ENCODE peak calls at places on chromosome X, in ten cellular contexts. J is GM23338, D is SK-N-SH, H is sigmoid colon, O is transverse colon, S is breast epithelium, X is upper lobe of left lung, Z is K562, B is endothelial cell of umbilical vein, U is HCT116. C is an unnamed sample.

GRCh38 chrX:9955506-9955905 is 11.7 kb upstream of the CLDN34 start:
- DNase-seq in J (no peak), D (no peak), H (no peak), O (no peak), S (no peak), X (no peak), Z (no peak), B (no peak), U (no peak), C (no peak)

GRCh38 chrX:56563231-56564116 is at the start of gene UBQLN2:
- DNase-seq in J (peak), D (peak), H (peak), O (peak), S (peak), X (peak), Z (peak), B (peak), U (peak), C (peak)

GRCh38 chrX:143757375-143757774 is 36.8 kb upstream of the SPANXN2 start:
- DNase-seq in J (no peak), D (peak), H (no peak), O (no peak), S (no peak), X (no peak), Z (no peak), B (no peak), U (no peak), C (no peak)

GRCh38 chrX:103362504-103362903 is 6.2 kb downstream of the TCEAL9 start:
- DNase-seq in J (peak), D (no peak), H (no peak), O (no peak), S (no peak), X (no peak), Z (no peak), B (peak), U (no peak), C (no peak)

GRCh38 chrX:44178271-44178670 is 165.2 kb downstream of the EFHC2 start:
- DNase-seq in J (no peak), D (no peak), H (no peak), O (no peak), S (no peak), X (no peak), Z (no peak), B (no peak), U (no peak), C (no peak)

GRCh38 chrX:132093239-132093860 is 34.5 kb downstream of the FRMD7 start:
- DNase-seq in J (no peak), D (peak), H (no peak), O (no peak), S (no peak), X (no peak), Z (no peak), B (no peak), U (no peak), C (no peak)

GRCh38 chrX:70012756-70013155 is 37.0 kb downstream of the AWAT2 start:
- DNase-seq in J (no peak), D (no peak), H (no peak), O (no peak), S (no peak), X (no peak), Z (no peak), B (no peak), U (no peak), C (no peak)

GRCh38 chrX:41890026-41890423 is 33.3 kb downstream of the CASK start:
- DNase-seq in J (no peak), D (no peak), H (no peak), O (no peak), S (no peak), X (no peak), Z (no peak), B (no peak), U (no peak), C (no peak)

GRCh38 chrX:109855501-109855900 is 122.4 kb upstream of the ACSL4 start:
- DNase-seq in J (no peak), D (no peak), H (no peak), O (no peak), S (no peak), X (no peak), Z (no peak), B (peak), U (no peak), C (no peak)

GRCh38 chrX:17977696-17978095 is 116.6 kb upstream of the RAI2 start:
- DNase-seq in J (no peak), D (no peak), H (no peak), O (no peak), S (no peak), X (no peak), Z (no peak), B (no peak), U (no peak), C (no peak)

GRCh38 chrX:118989886-118990285 is 15.5 kb downstream of the LONRF3 start:
- DNase-seq in J (no peak), D (no peak), H (no peak), O (no peak), S (no peak), X (no peak), Z (no peak), B (no peak), U (no peak), C (no peak)

GRCh38 chrX:68942797-68943196 is 114.0 kb downstream of the EFNB1 start:
- DNase-seq in J (no peak), D (no peak), H (peak), O (no peak), S (no peak), X (no peak), Z (peak), B (no peak), U (no peak), C (no peak)

GRCh38 chrX:11756354-11757318 is 1.4 kb upstream of the MSL3 start:
- DNase-seq in J (peak), D (no peak), H (no peak), O (no peak), S (no peak), X (no peak), Z (no peak), B (no peak), U (no peak), C (no peak)

GRCh38 chrX:11757397-11757728 is 674 bp upstream of the MSL3 start:
- DNase-seq in J (no peak), D (no peak), H (no peak), O (no peak), S (peak), X (no peak), Z (no peak), B (no peak), U (no peak), C (no peak)

GRCh38 chrX:11759172-11759460 is 1.1 kb downstream of the MSL3 start:
- DNase-seq in J (no peak), D (no peak), H (no peak), O (no peak), S (no peak), X (no peak), Z (no peak), B (no peak), U (no peak), C (peak)

GRCh38 chrX:11758400-11759171 is 549 bp downstream of the MSL3 start:
- DNase-seq in J (peak), D (peak), H (peak), O (peak), S (peak), X (peak), Z (peak), B (peak), U (peak), C (peak)

DNA sequence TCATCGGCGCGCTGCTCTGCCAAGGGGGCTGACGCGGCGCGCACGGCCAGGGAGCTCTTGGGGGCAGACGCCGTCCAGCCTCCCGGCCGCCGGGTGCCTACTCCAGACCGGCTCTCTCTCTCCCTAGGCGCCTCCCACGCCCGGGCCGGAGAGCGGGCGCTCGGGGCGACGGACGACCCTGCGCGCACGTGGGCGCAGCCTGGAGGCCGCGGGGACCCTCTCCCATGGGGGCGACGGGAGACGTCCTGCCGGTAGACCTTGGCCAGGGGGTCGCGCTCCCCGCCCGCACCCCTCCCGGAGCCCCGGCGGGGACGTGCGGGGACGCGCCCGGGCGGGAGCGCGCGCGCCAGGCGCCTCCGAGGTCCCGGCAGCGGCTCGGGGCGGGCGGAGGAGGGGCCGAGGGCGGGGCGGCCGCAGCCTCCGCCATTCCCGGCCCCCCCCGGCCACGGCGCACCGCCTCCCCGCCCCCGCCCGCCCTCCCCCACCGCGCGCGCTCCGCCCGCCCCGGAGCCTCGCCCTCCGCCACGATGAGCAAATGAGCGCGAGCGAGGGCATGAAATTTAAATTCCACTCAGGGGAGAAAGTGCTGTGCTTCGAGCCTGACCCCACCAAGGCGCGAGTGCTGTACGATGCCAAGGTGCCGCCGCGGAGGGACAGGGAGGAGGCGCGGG is at the start of gene MSL3:
- DNase-seq in J (peak), D (peak), H (peak), O (peak), S (peak), X (peak), Z (peak), B (peak), U (no peak), C (peak)
- H3K4me3 ChIP-seq in J (peak), D (peak), H (peak), O (peak), S (peak), X (peak), Z (peak), B (peak), U (peak), C (peak)

GRCh38 chrX:95889279-95889678 is 795.4 kb upstream of the DIAPH2 start:
- DNase-seq in J (no peak), D (no peak), H (no peak), O (peak), S (no peak), X (no peak), Z (no peak), B (no peak), U (no peak), C (no peak)

GRCh38 chrX:95884196-95884595 is 800.4 kb upstream of the DIAPH2 start:
- DNase-seq in J (no peak), D (no peak), H (no peak), O (no peak), S (no peak), X (no peak), Z (no peak), B (peak), U (no peak), C (no peak)

DNA sequence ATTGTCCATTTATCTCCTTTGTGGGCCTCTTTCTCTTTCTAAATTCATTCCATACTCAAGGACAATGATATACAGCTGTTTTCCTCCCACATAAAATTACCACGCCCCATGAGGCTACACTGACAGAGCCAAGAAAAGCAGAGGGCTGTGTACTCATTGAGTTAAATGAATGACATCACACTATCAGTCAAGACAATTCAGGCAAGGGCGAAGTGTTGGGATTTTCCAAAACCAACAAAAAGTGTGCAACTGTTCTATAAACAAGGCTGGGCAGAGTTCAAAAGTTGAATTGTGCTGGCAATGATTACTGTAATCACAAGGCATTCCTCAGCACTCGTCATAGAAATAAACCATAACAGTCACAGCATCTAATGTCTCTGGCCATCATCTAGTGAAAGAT is 799.6 kb upstream of the DIAPH2 start:
- DNase-seq in J (no peak), D (no peak), H (peak), O (peak), S (no peak), X (no peak), Z (no peak), B (peak), U (no peak), C (no peak)
- TF ChIP-seq POLR2AphosphoS5 in J (no peak), D (no peak), H (peak), O (peak), S (no peak), X (no peak), Z (no peak), B (no peak), U (no peak), C (no peak)

DNA sequence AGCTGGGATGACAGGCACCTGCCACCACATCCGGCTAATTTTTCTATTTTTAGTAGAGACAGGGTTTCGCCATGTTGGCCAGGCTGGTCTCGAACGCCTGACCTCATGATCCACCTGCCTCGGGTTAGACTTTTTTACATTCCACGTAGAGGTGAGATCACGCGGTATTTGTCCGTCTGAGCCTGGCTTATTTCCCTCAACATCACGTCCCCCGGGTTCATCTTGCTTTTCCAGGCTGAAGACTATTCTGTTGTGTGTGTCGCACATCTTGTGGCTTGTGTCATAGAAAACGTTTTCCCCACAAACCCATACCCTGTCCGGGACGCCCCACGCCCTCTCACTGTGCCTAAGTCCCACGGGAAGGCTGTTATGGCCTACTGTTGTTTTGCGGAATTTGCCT is 185.3 kb downstream of the CRLF2 start:
- DNase-seq in J (no peak), D (no peak), H (no peak), O (no peak), S (no peak), X (no peak), Z (no peak), B (no peak), U (no peak), C (peak)
- H3K4me3 ChIP-seq in J (no peak), D (no peak), H (no peak), O (no peak), S (no peak), X (no peak), Z (no peak), B (no peak), U (no peak), C (peak)

GRCh38 chrX:153901753-153902140 is 2.7 kb upstream of the AVPR2 start:
- DNase-seq in J (no peak), D (peak), H (no peak), O (no peak), S (no peak), X (no peak), Z (no peak), B (no peak), U (no peak), C (no peak)

GRCh38 chrX:153905481-153906095 is 1.1 kb downstream of the AVPR2 start:
- DNase-seq in J (no peak), D (peak), H (no peak), O (no peak), S (no peak), X (no peak), Z (no peak), B (no peak), U (no peak), C (peak)

GRCh38 chrX:153902388-153902787 is 2.1 kb upstream of the AVPR2 start:
- DNase-seq in J (no peak), D (peak), H (no peak), O (no peak), S (no peak), X (no peak), Z (no peak), B (peak), U (no peak), C (no peak)

GRCh38 chrX:153903991-153904957 is at the start of gene AVPR2:
- DNase-seq in J (no peak), D (peak), H (no peak), O (no peak), S (no peak), X (no peak), Z (no peak), B (no peak), U (no peak), C (no peak)

GRCh38 chrX:153903238-153903980 is 1.1 kb upstream of the AVPR2 start:
- DNase-seq in J (no peak), D (peak), H (no peak), O (no peak), S (no peak), X (no peak), Z (no peak), B (peak), U (no peak), C (peak)
- TF ChIP-seq POLR2AphosphoS5 in J (no peak), D (no peak), H (no peak), O (no peak), S (no peak), X (no peak), Z (no peak), B (no peak), U (no peak), C (no peak)

GRCh38 chrX:152897216-152898144 is at the start of gene ZNF185:
- DNase-seq in J (peak), D (peak), H (no peak), O (peak), S (peak), X (peak), Z (no peak), B (peak), U (no peak), C (peak)
- H3K4me3 ChIP-seq in J (peak), D (peak), H (peak), O (peak), S (peak), X (peak), Z (no peak), B (peak), U (peak), C (peak)

GRCh38 chrX:45952030-45952429 is 593.2 kb downstream of the ZNF674 start:
- DNase-seq in J (peak), D (no peak), H (no peak), O (no peak), S (no peak), X (no peak), Z (no peak), B (no peak), U (no peak), C (no peak)

GRCh38 chrX:45954026-45954425 is 591.2 kb downstream of the ZNF674 start:
- DNase-seq in J (no peak), D (no peak), H (no peak), O (no peak), S (no peak), X (no peak), Z (no peak), B (no peak), U (no peak), C (no peak)

GRCh38 chrX:45959567-45959966 is 585.7 kb downstream of the ZNF674 start:
- DNase-seq in J (no peak), D (no peak), H (no peak), O (no peak), S (no peak), X (no peak), Z (no peak), B (no peak), U (no peak), C (no peak)

DNA sequence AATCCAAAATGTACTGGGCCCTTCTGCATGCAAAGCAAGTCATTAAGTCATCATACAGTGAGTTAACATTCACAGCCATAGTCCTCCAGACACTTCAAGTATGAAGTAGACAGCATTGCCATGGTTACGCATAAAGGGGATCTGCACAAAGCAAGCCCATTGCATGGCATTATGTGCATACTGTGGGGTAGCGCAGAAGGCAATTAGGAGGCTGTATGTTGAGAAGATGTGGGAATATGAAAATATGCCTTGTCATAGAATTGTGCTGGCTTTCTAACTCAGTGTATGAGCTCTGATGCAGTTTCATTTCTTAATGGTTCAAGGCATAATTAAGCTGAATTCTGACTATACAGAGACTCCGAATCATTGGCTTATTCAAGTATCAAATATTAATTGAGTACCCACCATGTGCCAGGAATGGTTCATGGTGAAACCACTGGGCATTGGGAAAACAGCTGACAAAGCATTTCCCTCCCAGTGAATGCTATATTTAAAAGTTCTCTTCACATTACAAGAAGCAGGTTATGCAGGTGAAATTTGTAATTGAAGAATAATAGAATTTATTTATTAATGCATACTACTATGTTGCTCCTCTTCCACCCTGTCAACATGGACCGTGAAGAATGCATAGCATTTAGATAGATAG is 588.9 kb downstream of the ZNF674 start:
- DNase-seq in J (no peak), D (no peak), H (no peak), O (no peak), S (no peak), X (no peak), Z (no peak), B (no peak), U (no peak), C (no peak)
- TF ChIP-seq POLR2AphosphoS5 in J (no peak), D (no peak), H (no peak), O (no peak), S (no peak), X (no peak), Z (no peak), B (no peak), U (no peak), C (no peak)

DNA sequence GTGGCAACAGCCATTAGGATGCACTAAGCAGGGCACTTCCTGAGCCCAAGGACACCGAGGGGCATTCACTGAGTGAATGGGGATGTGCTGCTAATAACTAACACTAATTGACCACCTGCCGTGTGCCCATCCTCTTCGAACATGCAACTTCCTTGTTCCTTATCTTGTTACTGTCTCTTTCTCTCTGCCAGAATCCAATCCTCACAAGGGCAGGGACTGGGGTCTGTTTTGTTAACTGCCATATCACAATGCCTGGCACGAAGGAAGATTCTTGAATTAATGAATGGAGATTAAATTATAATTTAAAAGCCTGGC is 1.3 kb downstream of the ERAS start:
- DNase-seq in J (no peak), D (no peak), H (no peak), O (no peak), S (no peak), X (no peak), Z (no peak), B (no peak), U (no peak), C (no peak)
- H3K4me3 ChIP-seq in J (peak), D (no peak), H (no peak), O (no peak), S (no peak), X (no peak), Z (no peak), B (no peak), U (no peak), C (no peak)

GRCh38 chrX:130179579-130180215 is 7.9 kb downstream of the RAB33A start:
- DNase-seq in J (no peak), D (no peak), H (no peak), O (no peak), S (no peak), X (no peak), Z (peak), B (peak), U (no peak), C (no peak)
- TF ChIP-seq POLR2AphosphoS5 in J (no peak), D (no peak), H (no peak), O (no peak), S (no peak), X (no peak), Z (peak), B (no peak), U (no peak), C (no peak)

GRCh38 chrX:120302434-120302833 is 8.8 kb downstream of the TMEM255A start:
- DNase-seq in J (peak), D (no peak), H (no peak), O (peak), S (no peak), X (peak), Z (no peak), B (no peak), U (no peak), C (peak)
- H3K4me3 ChIP-seq in J (no peak), D (no peak), H (no peak), O (no peak), S (no peak), X (no peak), Z (no peak), B (no peak), U (no peak), C (no peak)

C was measured in spleen.